ENCODE peak calls at places on chromosome 13, in five cellular contexts. C is osteocyte; J is stimulated activated CD4-positive, alpha-beta T cell treated with anti-CD3 and anti-CD28 coated beads, Interleukin-15, amount 100 ng/mL, for 24 hours; Z is glutamatergic neuron; H is IMR-90. W is an unnamed sample.

GRCh38 chr13:46903748-46904147 is 6.9 kb upstream of the HTR2A start:
- DNase-seq in C (no peak), J (no peak), Z (no peak), H (peak; percentile 17), W (no peak)

GRCh38 chr13:69946443-69946955 is 161.1 kb upstream of the ATXN8OS start:
- DNase-seq in C (no peak), J (no peak), Z (no peak), H (no peak), W (no peak)

GRCh38 chr13:50326746-50327145 is 311.5 kb downstream of the KCNRG start:
- DNase-seq in C (no peak), J (no peak), Z (no peak), H (no peak), W (no peak)

GRCh38 chr13:114002771-114003321 is 29.0 kb upstream of the C13orf46 start:
- DNase-seq in C (no peak), J (no peak), Z (peak; percentile 14), H (no peak), W (no peak)

GRCh38 chr13:48304132-48304876 is 753 bp downstream of the RB1 start:
- DNase-seq in C (no peak), J (no peak), Z (peak; percentile 48), H (peak; percentile 55), W (no peak)

GRCh38 chr13:52053460-52053859 is 29.0 kb downstream of the UTP14C start:
- DNase-seq in C (no peak), J (no peak), Z (no peak), H (no peak), W (no peak)

GRCh38 chr13:46341112-46341711 is 45.8 kb downstream of the RUBCNL start:
- DNase-seq in C (peak; percentile 27), J (peak; percentile 55), Z (no peak), H (peak; percentile 50), W (no peak)

GRCh38 chr13:113528798-113529180 is 38.3 kb upstream of the DCUN1D2 start:
- DNase-seq in C (peak; percentile 23), J (no peak), Z (no peak), H (no peak), W (no peak)

GRCh38 chr13:113091211-113091771 is 14.3 kb upstream of the F7 start:
- DNase-seq in C (no peak), J (no peak), Z (peak; percentile 11), H (no peak), W (no peak)

GRCh38 chr13:112325941-112326645 is 50.1 kb upstream of the SPACA7 start:
- DNase-seq in C (no peak), J (no peak), Z (no peak), H (no peak), W (no peak)

GRCh38 chr13:99384468-99384867 is 77.3 kb upstream of the GPR183 start:
- DNase-seq in C (peak; percentile 67), J (peak; percentile 56), Z (no peak), H (no peak), W (no peak)

GRCh38 chr13:107144432-107144831 is 576.5 kb upstream of the ARGLU1 start:
- DNase-seq in C (no peak), J (no peak), Z (no peak), H (peak; percentile 27), W (no peak)

GRCh38 chr13:34513526-34513925 is 428.5 kb upstream of the NBEA start:
- DNase-seq in C (no peak), J (no peak), Z (no peak), H (no peak), W (no peak)

GRCh38 chr13:71591380-71591779 is 275.6 kb downstream of the DACH1 start:
- DNase-seq in C (no peak), J (no peak), Z (no peak), H (no peak), W (no peak)

GRCh38 chr13:46296920-46297319 is 85.2 kb downstream of the LRRC63 start:
- DNase-seq in C (no peak), J (no peak), Z (no peak), H (peak; percentile 67), W (no peak)

GRCh38 chr13:85347251-85347650 is 452.0 kb downstream of the SLITRK6 start:
- DNase-seq in C (no peak), J (no peak), Z (no peak), H (peak; percentile 8), W (no peak)

GRCh38 chr13:30804474-30804873 is 69.1 kb downstream of the ALOX5AP start:
- DNase-seq in C (no peak), J (no peak), Z (peak; percentile 43), H (no peak), W (no peak)